ENCODE peak calls at places on chromosomes 13 and 19, in five cellular contexts. F is EL, M is EH, H is suprapubic skin, B is body of pancreas. U is an unnamed sample.

GRCh38 chr13:97327521-97328221 is 105.5 kb downstream of the MBNL2 start:
- DNase-seq in H (no peak), B (no peak), M (peak), F (peak), U (peak)

GRCh38 chr13:43665388-43665787 is 121.4 kb downstream of the ENOX1 start:
- DNase-seq in H (no peak), M (no peak), B (no peak), F (no peak), U (no peak)

GRCh38 chr13:32191452-32191998 is 123.6 kb downstream of the ZAR1L start:
- DNase-seq in H (no peak), B (no peak), M (no peak), F (no peak), U (no peak)

GRCh38 chr19:5354403-5354802 is 13.8 kb upstream of the PTPRS start:
- DNase-seq in B (no peak), H (no peak), F (peak), M (peak), U (no peak)

GRCh38 chr13:65864039-65864438 is 1366.1 kb downstream of the PCDH9 start:
- DNase-seq in M (no peak), F (no peak), B (no peak), H (no peak), U (no peak)

GRCh38 chr13:49908637-49909036 is 27.5 kb downstream of the SPRYD7 start:
- DNase-seq in M (no peak), H (no peak), B (no peak), F (no peak), U (no peak)

GRCh38 chr13:65677906-65678305 is 1552.2 kb downstream of the PCDH9 start:
- DNase-seq in H (no peak), B (no peak), M (peak), F (peak), U (peak)

GRCh38 chr13:82766732-82767321 is 1115.4 kb downstream of the SLITRK1 start:
- DNase-seq in H (no peak), F (no peak), M (no peak), B (no peak), U (no peak)

GRCh38 chr13:62130016-62130970 is 714.6 kb upstream of the PCDH20 start:
- DNase-seq in F (no peak), B (no peak), H (no peak), M (no peak), U (no peak)

GRCh38 chr13:42075517-42075916 is 27.1 kb downstream of the DGKH start:
- DNase-seq in M (no peak), H (no peak), F (no peak), B (no peak), U (no peak)

GRCh38 chr13:43815204-43815603 is 28.4 kb upstream of the ENOX1 start:
- DNase-seq in B (no peak), H (no peak), F (peak), M (peak), U (peak)

GRCh38 chr19:17385878-17386611 is 8.0 kb downstream of the CCDC194 start:
- DNase-seq in H (no peak), M (peak), B (peak), F (peak), U (peak)

GRCh38 chr13:21053231-21053630 is 8.2 kb downstream of the LATS2 start:
- DNase-seq in F (no peak), M (no peak), B (no peak), H (no peak), U (no peak)

GRCh38 chr13:45441633-45442032 is 23.1 kb upstream of the COG3 start:
- DNase-seq in M (peak), H (no peak), F (peak), B (no peak), U (peak)

GRCh38 chr13:82962422-82962821 is 919.9 kb downstream of the SLITRK1 start:
- DNase-seq in M (peak), F (peak), H (no peak), B (no peak), U (peak)

GRCh38 chr19:54418930-54419800 is 3.9 kb downstream of the TTYH1 start:
- DNase-seq in F (no peak), H (no peak), M (no peak), B (no peak), U (no peak)